ENCODE peak calls at places on chromosomes 4 and X, in five cellular contexts. M, U, D, J and X are unnamed samples.

GRCh38 chrX:30065226-30065625 is 150.1 kb upstream of the MAGEB2 start:
- DNase-seq in M (no peak), J (peak; percentile 41), U (no peak), D (no peak), X (no peak)

GRCh38 chr4:18404642-18405041 is 383.1 kb upstream of the LCORL start:
- DNase-seq in M (no peak), U (no peak), D (no peak), J (no peak), X (no peak)

GRCh38 chr4:100872811-100873210 is 355.0 kb upstream of the EMCN start:
- DNase-seq in J (peak; percentile 4), D (no peak), M (no peak), U (no peak), X (no peak)

GRCh38 chr4:113446019-113446418 is 315.5 kb downstream of the CAMK2D start:
- DNase-seq in M (no peak), J (peak; percentile 75), D (no peak), U (no peak), X (no peak)

GRCh38 chr4:129335263-129335662 is 239.3 kb downstream of the C4orf33 start:
- DNase-seq in U (no peak), M (no peak), J (no peak), D (no peak), X (no peak)

GRCh38 chrX:56763556-56764152 is 34.6 kb downstream of the NBDY start:
- DNase-seq in U (peak; percentile 90), M (peak; percentile 88), D (peak; percentile 77), J (no peak), X (no peak)

GRCh38 chr4:9983211-9983610 is 38.1 kb downstream of the SLC2A9 start:
- DNase-seq in D (no peak), J (no peak), U (peak; percentile 9), M (no peak), X (no peak)

GRCh38 chr4:145663194-145663593 is 16.8 kb upstream of the C4orf51 start:
- DNase-seq in M (no peak), D (no peak), J (no peak), U (no peak), X (no peak)

GRCh38 chr4:8231551-8232049 is 32.5 kb downstream of the SH3TC1 start:
- DNase-seq in M (no peak), J (no peak), D (no peak), U (no peak), X (no peak)

GRCh38 chr4:140099993-140100392 is 54.0 kb downstream of the MAML3 start:
- DNase-seq in U (no peak), M (no peak), J (no peak), D (peak; percentile 21), X (peak; percentile 42)

GRCh38 chr4:182975806-182976205 is 58.6 kb upstream of the DCTD start:
- DNase-seq in U (no peak), M (no peak), D (no peak), J (peak; percentile 71), X (no peak)

GRCh38 chr4:83644677-83645639 is 109.0 kb downstream of the GPAT3 start:
- DNase-seq in M (peak; percentile 49), D (no peak), J (peak; percentile 61), U (no peak), X (no peak)

GRCh38 chrX:35380808-35381700 is 417.1 kb upstream of the MAGEB16 start:
- DNase-seq in U (no peak), M (no peak), J (peak; percentile 1), D (no peak), X (no peak)

GRCh38 chr4:166252487-166253402 is 379.7 kb downstream of the TLL1 start:
- DNase-seq in M (no peak), D (no peak), U (no peak), J (peak; percentile 1), X (no peak)

GRCh38 chr4:108596389-108596788 is 24.0 kb upstream of the RPL34 start:
- DNase-seq in J (no peak), M (no peak), D (no peak), U (no peak), X (no peak)

GRCh38 chr4:38002451-38003071 is 42.4 kb downstream of the PTTG2 start:
- DNase-seq in J (peak; percentile 16), M (no peak), D (no peak), U (no peak), X (no peak)

GRCh38 chr4:164056426-164057142 is 562.1 kb downstream of the TMA16 start:
- DNase-seq in M (no peak), J (no peak), U (no peak), D (no peak), X (no peak)

GRCh38 chrX:151752847-151753246 is 18.3 kb downstream of the CNGA2 start:
- DNase-seq in J (peak; percentile 13), D (no peak), U (no peak), M (no peak), X (no peak)

GRCh38 chr4:2487632-2488031 is 18.7 kb downstream of the RNF4 start:
- DNase-seq in D (no peak), J (no peak), M (no peak), U (no peak), X (no peak)

GRCh38 chr4:55050418-55050950 is 74.9 kb downstream of the KDR start:
- DNase-seq in D (no peak), U (no peak), J (no peak), M (no peak), X (no peak)

GRCh38 chr4:53863163-53863562 is 201.2 kb downstream of the CHIC2 start:
- DNase-seq in J (peak; percentile 57), M (no peak), D (no peak), U (no peak), X (peak; percentile 32)

GRCh38 chrX:56618250-56618649 is 54.8 kb downstream of the UBQLN2 start:
- DNase-seq in U (no peak), J (no peak), D (no peak), M (no peak), X (no peak)

GRCh38 chrX:40300286-40300890 is 202.6 kb upstream of the BCOR start:
- DNase-seq in J (no peak), M (no peak), U (no peak), D (no peak), X (no peak)

GRCh38 chr4:55385201-55385649 is 10.5 kb upstream of the TMEM165 start:
- DNase-seq in M (no peak), J (no peak), U (no peak), D (no peak), X (no peak)

GRCh38 chr4:173477016-173477415 is 53.0 kb downstream of the HAND2 start:
- DNase-seq in U (no peak), M (no peak), J (no peak), D (no peak), X (no peak)

GRCh38 chr4:54229631-54230478 is 762 bp downstream of the PDGFRA start:
- DNase-seq in M (no peak), J (peak; percentile 78), D (no peak), U (no peak), X (no peak)

GRCh38 chrX:111505783-111506182 is 5.7 kb upstream of the SERTM2 start:
- DNase-seq in U (no peak), D (no peak), M (no peak), J (no peak), X (no peak)

GRCh38 chr4:42519803-42520417 is 122.6 kb downstream of the SHISA3 start:
- DNase-seq in M (peak; percentile 19), U (peak; percentile 59), J (peak; percentile 26), D (peak; percentile 25), X (no peak)

GRCh38 chrX:69365755-69366154 is 138.4 kb upstream of the NALF2 start:
- DNase-seq in U (no peak), D (no peak), M (no peak), J (no peak), X (no peak)